ENCODE peak calls at places on chromosome 3, in four cellular contexts. O, H, W and X are unnamed samples.
A peak's percentile ranks its signal among the peaks of the same experiment; 100 is the strongest.

GRCh38 chr3:105532251-105532650 is 165.5 kb downstream of the ALCAM start:
- DNase-seq in W (no peak), H (no peak), O (no peak), X (no peak)

GRCh38 chr3:133870822-133871221 is 24.9 kb downstream of the RAB6B start:
- DNase-seq in H (no peak), O (no peak), W (peak; percentile 24), X (no peak)

GRCh38 chr3:87503901-87504498 is 227.6 kb upstream of the POU1F1 start:
- DNase-seq in W (no peak), O (peak; percentile 89), H (no peak), X (no peak)

GRCh38 chr3:188947983-188948657 is 223.7 kb upstream of the TPRG1 start:
- DNase-seq in H (peak; percentile 95), W (peak; percentile 84), O (peak; percentile 96), X (peak; percentile 90)

GRCh38 chr3:195187609-195188529 is 83.1 kb downstream of the XXYLT1 start:
- DNase-seq in O (peak; percentile 54), H (no peak), W (no peak), X (no peak)

GRCh38 chr3:128483657-128484403 is 9.2 kb downstream of the GATA2 start:
- DNase-seq in O (no peak), W (peak; percentile 40), H (no peak), X (peak; percentile 38)

GRCh38 chr3:16429086-16429485 is 84.4 kb downstream of the RFTN1 start:
- DNase-seq in O (no peak), W (no peak), H (no peak), X (no peak)

GRCh38 chr3:113454625-113455024 is 13.3 kb upstream of the CFAP44 start:
- DNase-seq in H (no peak), O (no peak), W (no peak), X (no peak)

GRCh38 chr3:16741103-16741758 is 136.0 kb upstream of the DAZL start:
- DNase-seq in O (no peak), W (no peak), H (no peak), X (no peak)

GRCh38 chr3:188266581-188267274 is 112.8 kb downstream of the LPP start:
- DNase-seq in O (no peak), W (no peak), H (peak; percentile 55), X (peak; percentile 61)

GRCh38 chr3:42631650-42632049 is 21.8 kb upstream of the ZBTB47 start:
- DNase-seq in W (no peak), O (no peak), H (no peak), X (no peak)

GRCh38 chr3:176505878-176506621 is 691.2 kb downstream of the TBL1XR1 start:
- DNase-seq in H (no peak), O (no peak), W (no peak), X (no peak)

GRCh38 chr3:27072943-27073725 is 296.0 kb downstream of the NEK10 start:
- DNase-seq in W (no peak), H (no peak), O (peak; percentile 8), X (no peak)

GRCh38 chr3:148698190-148698806 is 595 bp downstream of the AGTR1 start:
- DNase-seq in W (no peak), O (no peak), H (no peak), X (no peak)
- H3K27ac ChIP-seq in W (no peak overlapping the region), O (no peak overlapping the region), H (no peak overlapping the region), X (peak overlapping the region; percentile 48)

DNA sequence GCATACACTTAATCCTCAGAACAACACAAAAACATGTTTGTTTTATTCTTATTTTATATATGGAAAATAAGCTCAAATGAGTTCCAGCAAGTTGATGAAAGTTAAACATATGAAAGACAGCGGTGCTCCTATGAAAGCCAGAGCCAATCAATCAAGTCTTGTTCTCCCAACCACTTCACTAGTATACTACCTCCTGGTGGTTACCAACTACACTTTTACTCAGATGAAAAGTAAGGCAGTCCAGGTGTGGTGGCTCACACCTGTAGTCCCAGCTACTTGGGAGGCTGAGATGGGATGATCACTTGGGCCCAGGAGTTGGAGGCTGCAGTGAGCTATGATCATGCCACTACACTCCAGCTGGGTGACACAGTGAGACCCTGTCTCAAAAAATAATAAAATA is 66.0 kb downstream of the MAGI1 start:
- DNase-seq in H (no peak), O (no peak), W (no peak), X (no peak)
- TF ChIP-seq CTCF in H (no peak), O (no peak), W (no peak), X (no peak)

GRCh38 chr3:5186089-5186853 is 1.2 kb upstream of the EDEM1 start:
- DNase-seq in H (no peak), W (no peak), O (no peak), X (no peak)
- H3K27ac ChIP-seq in H (no peak overlapping the region), W (peak overlapping the region; percentile 32), O (no peak overlapping the region), X (peak overlapping the region; percentile 100)

DNA sequence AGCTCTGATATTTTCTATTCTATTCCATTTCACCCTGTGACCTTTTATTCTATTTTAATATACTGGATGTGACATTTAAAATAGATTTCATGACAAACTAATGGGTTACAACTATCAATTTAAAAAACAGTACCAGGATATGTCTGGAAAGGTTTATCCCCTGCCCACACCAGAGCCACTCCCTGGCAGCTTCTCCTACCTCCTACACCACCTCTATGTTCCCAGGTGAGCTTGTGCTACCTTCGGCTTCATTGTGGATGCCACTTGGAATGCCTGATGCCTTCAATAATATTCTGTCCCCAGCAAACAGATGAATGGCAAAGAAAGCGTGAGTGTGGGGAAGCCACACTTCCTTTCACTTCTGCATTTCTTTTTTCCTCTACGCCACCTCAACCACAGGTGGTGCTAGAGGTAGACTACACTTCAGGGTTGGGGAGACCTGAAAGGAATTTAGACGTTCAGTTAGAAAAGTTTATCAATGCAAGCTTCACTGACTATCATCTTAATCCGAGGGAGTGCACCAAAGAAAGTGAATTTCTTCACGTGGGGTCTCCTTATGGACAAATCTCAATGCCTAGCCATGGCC is 213.0 kb downstream of the SSR3 start:
- DNase-seq in H (no peak), W (no peak), O (no peak), X (no peak)
- TF ChIP-seq CTCF in H (no peak), W (no peak), O (no peak), X (no peak)

DNA sequence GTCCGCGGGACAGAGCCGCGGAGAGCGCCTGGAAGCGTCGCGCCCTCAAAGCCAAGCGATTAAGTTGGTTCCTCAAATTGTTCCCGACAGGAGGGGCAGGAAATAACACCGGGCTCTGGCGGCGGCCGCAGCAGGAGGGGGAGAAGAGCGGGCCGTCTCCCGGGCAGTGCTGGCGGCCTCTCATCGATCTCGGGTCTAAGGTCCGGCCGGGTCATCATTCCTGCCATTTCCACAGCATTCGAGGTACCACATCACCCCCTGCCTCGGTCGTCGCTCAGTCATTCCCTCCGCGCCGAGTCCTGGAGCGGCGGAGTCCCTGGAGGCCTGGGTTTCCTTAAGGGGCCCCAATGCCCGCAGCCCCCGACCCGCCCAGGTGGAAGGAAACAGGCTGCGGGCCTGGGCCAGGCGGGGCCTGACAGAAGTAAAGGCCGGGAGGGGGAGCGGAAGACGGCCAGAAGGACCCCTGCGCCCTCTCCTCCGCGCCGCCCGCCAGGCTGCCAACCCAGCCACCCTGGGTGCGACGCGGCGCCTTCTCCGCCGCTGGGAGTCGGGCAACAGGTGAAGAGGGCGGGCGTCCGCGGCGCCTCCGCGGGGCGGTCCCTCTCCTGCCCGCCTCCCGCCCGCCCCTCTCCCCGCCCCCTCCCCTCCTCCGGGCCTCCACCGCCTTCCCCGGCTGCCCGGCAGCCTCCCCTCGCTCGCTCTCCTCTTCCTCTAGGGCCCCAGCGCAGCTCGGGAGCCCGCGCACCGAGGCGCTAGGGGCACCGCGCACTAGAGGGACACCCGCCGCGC is at the start of gene CMTM8:
- DNase-seq in H (no peak), O (peak; percentile 54), W (no peak), X (peak; percentile 76)
- H3K27ac ChIP-seq in H (no peak within 1 kb of the TSS), O (no peak within 1 kb of the TSS), W (peak within 1 kb of the TSS; percentile 21), X (peak within 1 kb of the TSS; percentile 90)

DNA sequence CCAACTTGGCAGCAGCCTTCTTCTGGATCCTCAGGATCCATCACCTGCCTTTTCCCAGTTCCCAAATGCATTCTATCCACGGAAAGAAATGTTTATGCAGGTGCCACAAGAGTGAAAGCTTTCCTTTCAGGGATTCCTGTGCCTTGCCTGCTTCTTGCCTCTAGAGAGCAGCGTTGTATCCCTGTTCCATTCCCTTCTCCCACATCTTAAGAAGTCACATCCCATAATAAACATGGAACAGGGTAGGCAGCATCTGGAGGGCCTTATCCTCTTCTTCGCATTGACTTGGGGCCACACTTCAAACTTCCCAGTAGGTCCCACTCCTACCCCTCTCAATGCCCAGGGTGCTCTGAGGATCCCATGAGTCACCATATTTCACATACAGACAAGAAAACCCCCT is 72.7 kb upstream of the DCLK3 start:
- DNase-seq in H (no peak), W (no peak), O (peak; percentile 37), X (no peak)
- TF ChIP-seq CTCF in H (no peak), W (no peak), O (peak; percentile 71), X (no peak)

GRCh38 chr3:70000028-70000410 is 486 bp downstream of the SAMMSON start:
- DNase-seq in W (no peak), H (peak; percentile 37), O (no peak), X (no peak)

GRCh38 chr3:70000563-70001081 is 1.1 kb downstream of the SAMMSON start:
- DNase-seq in O (no peak), W (peak; percentile 79), H (no peak), X (no peak)

GRCh38 chr3:69997486-69998307 is 1.8 kb upstream of the SAMMSON start:
- DNase-seq in H (no peak), O (peak; percentile 33), W (no peak), X (no peak)

GRCh38 chr3:69999191-70000027 is at the start of gene SAMMSON:
- DNase-seq in O (peak; percentile 3), H (peak; percentile 77), W (peak; percentile 45), X (no peak)

GRCh38 chr3:69998759-69999158 is 774 bp upstream of the SAMMSON start:
- DNase-seq in O (peak; percentile 40), H (no peak), W (no peak), X (no peak)
- H3K27ac ChIP-seq in O (peak overlapping the region; percentile 19), H (no peak overlapping the region), W (peak overlapping the region; percentile 94), X (peak overlapping the region; percentile 12)

DNA sequence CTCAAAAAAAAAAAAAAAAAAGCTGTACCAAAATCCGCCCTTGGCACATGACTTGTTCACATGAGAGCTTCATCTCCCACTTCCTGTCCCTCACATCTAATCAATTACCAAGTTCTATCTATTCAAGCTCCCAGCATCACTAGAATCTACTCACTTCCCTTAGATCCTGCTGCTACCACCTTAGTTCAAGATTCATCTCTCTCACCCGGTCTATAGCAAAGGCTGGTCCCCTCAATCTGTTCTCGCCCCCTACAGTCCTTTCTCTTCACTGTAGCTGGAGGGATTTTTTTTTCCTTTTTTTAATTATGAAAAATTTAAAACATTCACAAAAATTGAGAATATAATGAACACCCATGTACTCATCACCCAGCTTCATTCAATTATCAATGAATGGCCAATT is 16.7 kb upstream of the GPR160 start:
- DNase-seq in W (no peak), O (no peak), H (no peak), X (no peak)
- TF ChIP-seq CTCF in W (no peak), O (peak; percentile 26), H (no peak), X (no peak)

DNA sequence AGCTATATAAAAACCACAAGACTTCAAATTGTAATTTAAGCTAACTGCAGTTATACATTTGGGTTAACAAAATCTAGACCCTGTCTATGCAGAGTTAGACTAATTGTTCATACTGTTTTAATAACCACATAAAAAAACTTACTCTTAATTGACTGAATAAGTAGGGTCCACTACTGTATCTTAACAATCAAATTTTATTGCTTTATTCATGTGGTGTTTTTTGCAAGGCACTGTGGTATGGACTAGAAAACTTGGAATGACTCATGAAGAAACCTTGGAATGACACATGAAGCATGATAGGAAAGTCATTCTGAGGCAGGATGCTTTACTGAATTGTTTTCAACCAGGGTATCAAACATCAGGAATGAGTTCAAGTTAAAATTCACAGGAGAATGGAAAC is 2.3 kb downstream of the SERP1 start:
- DNase-seq in H (no peak), W (no peak), O (no peak), X (no peak)
- H3K27ac ChIP-seq in H (no peak overlapping the region), W (peak overlapping the region; percentile 97), O (no peak overlapping the region), X (no peak overlapping the region)